ENCODE peak calls at places on chromosomes 6 and 20, in eight cellular contexts. T, H, G, K, B, V, R and W are unnamed samples.

GRCh38 chr6:136365781-136366354 is 76.2 kb upstream of the BCLAF1 start:
- DNase-seq in V (peak; percentile 72), K (peak; percentile 46), B (no peak), G (no peak), T (no peak), R (no peak), H (no peak), W (no peak)

GRCh38 chr20:4766631-4767030 is 44.9 kb downstream of the PRND start:
- DNase-seq in G (no peak), T (no peak), B (no peak), V (no peak), R (no peak), H (no peak), K (no peak), W (no peak)

GRCh38 chr20:57543754-57544153 is 17.2 kb upstream of the PCK1 start:
- DNase-seq in T (no peak), R (no peak), B (no peak), K (no peak), G (no peak), V (no peak), H (no peak), W (no peak)

GRCh38 chr20:24273251-24273650 is 196.2 kb upstream of the SYNDIG1 start:
- DNase-seq in G (no peak), B (no peak), K (no peak), H (no peak), V (no peak), R (no peak), T (no peak), W (no peak)

GRCh38 chr6:145963216-145964068 is 716 bp downstream of the SHPRH start:
- DNase-seq in R (no peak), T (peak; percentile 61), V (peak; percentile 73), B (peak; percentile 42), H (peak; percentile 11), G (peak; percentile 48), K (peak; percentile 62), W (peak; percentile 92)

GRCh38 chr20:15862178-15862577 is 711.1 kb downstream of the KIF16B start:
- DNase-seq in G (no peak), T (no peak), H (no peak), B (no peak), R (no peak), K (no peak), V (no peak), W (no peak)

GRCh38 chr6:139409026-139409425 is 34.6 kb upstream of the CITED2 start:
- DNase-seq in R (no peak), V (no peak), B (peak; percentile 89), H (no peak), K (no peak), T (peak; percentile 79), G (peak; percentile 97), W (no peak)

GRCh38 chr20:32558526-32558925 is 26.6 kb downstream of the NOL4L start:
- DNase-seq in B (no peak), G (no peak), H (no peak), T (no peak), K (no peak), R (no peak), V (peak; percentile 19), W (peak; percentile 52)

GRCh38 chr20:36274248-36274841 is 31.8 kb upstream of the DLGAP4 start:
- DNase-seq in H (no peak), V (peak; percentile 44), B (no peak), T (no peak), K (no peak), G (no peak), R (no peak), W (peak; percentile 55)

GRCh38 chr6:137102050-137102848 is 57.5 kb upstream of the IL20RA start:
- DNase-seq in G (no peak), B (no peak), K (no peak), V (no peak), T (no peak), H (no peak), R (no peak), W (no peak)

GRCh38 chr6:31115941-31116560 is 1.5 kb downstream of the PSORS1C1 start:
- DNase-seq in G (no peak), K (no peak), B (no peak), V (no peak), R (no peak), T (no peak), H (no peak), W (no peak)

GRCh38 chr20:42610070-42610469 is 579.6 kb downstream of the PTPRT start:
- DNase-seq in R (no peak), G (no peak), H (no peak), K (no peak), V (no peak), B (no peak), T (no peak), W (no peak)

GRCh38 chr6:53284901-53285300 is 63.8 kb downstream of the ELOVL5 start:
- DNase-seq in H (no peak), G (no peak), K (no peak), V (no peak), R (no peak), B (no peak), T (no peak), W (no peak)

GRCh38 chr6:53154794-53155193 is 6.2 kb upstream of the GCM1 start:
- DNase-seq in G (peak; percentile 9), H (no peak), V (no peak), R (no peak), B (no peak), T (no peak), K (no peak), W (no peak)

GRCh38 chr20:50743087-50743486 is 11.7 kb downstream of the PARD6B start:
- DNase-seq in T (no peak), K (no peak), B (no peak), V (no peak), G (no peak), H (no peak), R (no peak), W (no peak)

GRCh38 chr6:17983712-17984111 is 3.7 kb downstream of the KIF13A start:
- DNase-seq in R (no peak), T (no peak), G (no peak), H (no peak), K (no peak), B (no peak), V (no peak), W (no peak)

GRCh38 chr6:6591778-6592388 is 3.4 kb downstream of the LY86 start:
- DNase-seq in R (no peak), G (no peak), T (no peak), B (no peak), K (no peak), H (no peak), V (no peak), W (no peak)

GRCh38 chr6:13846841-13847240 is 32.5 kb upstream of the MCUR1 start:
- DNase-seq in R (peak; percentile 37), B (no peak), V (no peak), H (no peak), K (no peak), T (no peak), G (no peak), W (peak; percentile 38)

GRCh38 chr6:17311595-17312311 is 30.6 kb downstream of the RBM24 start:
- DNase-seq in G (peak; percentile 57), H (no peak), V (peak; percentile 85), R (no peak), K (no peak), T (peak; percentile 31), B (peak; percentile 6), W (peak; percentile 54)

GRCh38 chr6:140320081-140320798 is 945.8 kb upstream of the CITED2 start:
- DNase-seq in G (peak; percentile 26), T (no peak), K (no peak), R (no peak), B (peak; percentile 20), H (no peak), V (no peak), W (no peak)

GRCh38 chr20:50690562-50690978 is 772 bp downstream of the RIPOR3 start:
- DNase-seq in T (no peak), V (no peak), G (no peak), K (no peak), H (no peak), R (no peak), B (no peak), W (no peak)

GRCh38 chr6:136470044-136470443 is 80.2 kb downstream of the MAP7 start:
- DNase-seq in V (no peak), G (no peak), T (no peak), K (no peak), H (no peak), R (no peak), B (no peak), W (no peak)

GRCh38 chr20:4141616-4142240 is 126.4 kb upstream of the RNF24 start:
- DNase-seq in G (no peak), T (no peak), V (no peak), R (no peak), H (no peak), K (no peak), B (no peak), W (no peak)

GRCh38 chr6:41515995-41516394 is 30.2 kb upstream of the FOXP4 start:
- DNase-seq in R (no peak), B (no peak), G (no peak), T (no peak), V (no peak), H (no peak), K (no peak), W (no peak)

GRCh38 chr20:58073945-58074920 is 154.2 kb downstream of the ANKRD60 start:
- DNase-seq in H (no peak), K (peak; percentile 33), T (peak; percentile 65), G (peak; percentile 75), B (peak; percentile 39), V (no peak), R (no peak), W (no peak)

GRCh38 chr20:52722926-52723325 is 249.2 kb upstream of the TSHZ2 start:
- DNase-seq in B (no peak), G (no peak), T (no peak), H (no peak), R (no peak), V (no peak), K (no peak), W (no peak)

GRCh38 chr6:32113386-32114352 is 4.5 kb upstream of the TNXB start:
- DNase-seq in G (peak; percentile 96), T (peak; percentile 98), V (peak; percentile 91), K (no peak), R (no peak), H (no peak), B (peak; percentile 99), W (no peak)

GRCh38 chr6:53611342-53611741 is 54.2 kb downstream of the KLHL31 start:
- DNase-seq in R (no peak), K (no peak), B (no peak), G (no peak), H (no peak), V (no peak), T (no peak), W (no peak)

GRCh38 chr6:44179072-44179536 is 20.5 kb downstream of the CAPN11 start:
- DNase-seq in T (no peak), H (no peak), V (no peak), R (no peak), B (no peak), K (no peak), G (no peak), W (no peak)

GRCh38 chr20:1187605-1188171 is 2.9 kb upstream of the TMEM74B start:
- DNase-seq in B (no peak), V (no peak), T (peak; percentile 29), R (no peak), K (no peak), G (no peak), H (no peak), W (no peak)

GRCh38 chr6:7758456-7758855 is 32.6 kb downstream of the BMP6 start:
- DNase-seq in R (no peak), G (peak; percentile 99), T (peak; percentile 94), K (no peak), V (peak; percentile 61), B (peak; percentile 96), H (no peak), W (no peak)

GRCh38 chr20:62918830-62919229 is 7.5 kb downstream of the DIDO1 start:
- DNase-seq in K (peak; percentile 90), B (no peak), R (no peak), T (no peak), V (no peak), G (no peak), H (no peak), W (no peak)

GRCh38 chr20:45318386-45318939 is 10.4 kb upstream of the MATN4 start:
- DNase-seq in B (no peak), G (no peak), T (no peak), R (no peak), K (no peak), V (peak; percentile 27), H (no peak), W (no peak)

GRCh38 chr6:1781152-1781848 is 171.6 kb downstream of the FOXC1 start:
- DNase-seq in B (no peak), G (no peak), H (no peak), K (no peak), T (no peak), R (no peak), V (no peak), W (no peak)